ENCODE peak calls at places on chromosomes 16 and 17, in seven cellular contexts. One of them, this sample, is unnamed. For H3K36me3, H3K4me1 and H3K9me3, the result is how much of the 10 kb centered on the place peaks cover.

GRCh38 chr17:41199421-41200098 is 9.9 kb downstream of the KRTAP9-1 start:
- DNase-seq in CD8-positive, alpha-beta memory T cell: no peak
- DNase-seq in CD8-positive, alpha-beta T cell: no peak
- DNase-seq in tibial artery: no peak
- DNase-seq in IMR-90: no peak
- DNase-seq in neural progenitor cell: no peak
- DNase-seq in PC-9: no peak
- DNase-seq in this sample: no peak

GRCh38 chr17:66702106-66702936 is 132.6 kb upstream of the CACNG5 start:
- DNase-seq in CD8-positive, alpha-beta T cell: no peak
- DNase-seq in CD8-positive, alpha-beta memory T cell: no peak
- DNase-seq in tibial artery: no peak
- DNase-seq in neural progenitor cell: no peak
- DNase-seq in IMR-90: peak
- DNase-seq in PC-9: peak
- DNase-seq in this sample: peak

GRCh38 chr16:30692381-30693074 is 6.4 kb upstream of the SRCAP start:
- DNase-seq in IMR-90: no peak
- DNase-seq in CD8-positive, alpha-beta memory T cell: no peak
- DNase-seq in tibial artery: no peak
- DNase-seq in CD8-positive, alpha-beta T cell: no peak
- DNase-seq in neural progenitor cell: no peak
- DNase-seq in PC-9: no peak
- DNase-seq in this sample: no peak

GRCh38 chr17:79171152-79171551 is 96.5 kb downstream of the ENGASE start:
- DNase-seq in tibial artery: no peak
- DNase-seq in CD8-positive, alpha-beta T cell: no peak
- DNase-seq in CD8-positive, alpha-beta memory T cell: no peak
- DNase-seq in neural progenitor cell: no peak
- DNase-seq in IMR-90: no peak
- DNase-seq in PC-9: no peak
- DNase-seq in this sample: no peak

GRCh38 chr17:77728022-77728671 is 230.4 kb upstream of the TNRC6C start:
- DNase-seq in IMR-90: no peak
- DNase-seq in neural progenitor cell: no peak
- DNase-seq in CD8-positive, alpha-beta T cell: no peak
- DNase-seq in PC-9: no peak
- DNase-seq in tibial artery: no peak
- DNase-seq in CD8-positive, alpha-beta memory T cell: no peak
- DNase-seq in this sample: no peak

GRCh38 chr16:1708768-1709180 is 2.8 kb downstream of the MAPK8IP3 start:
- DNase-seq in IMR-90: peak
- DNase-seq in CD8-positive, alpha-beta T cell: no peak
- DNase-seq in neural progenitor cell: no peak
- DNase-seq in CD8-positive, alpha-beta memory T cell: no peak
- DNase-seq in PC-9: no peak
- DNase-seq in tibial artery: no peak
- DNase-seq in this sample: no peak

GRCh38 chr17:64447526-64447925 is 1.4 kb upstream of the MILR1 start:
- DNase-seq in IMR-90: no peak
- DNase-seq in tibial artery: no peak
- DNase-seq in CD8-positive, alpha-beta T cell: no peak
- DNase-seq in neural progenitor cell: no peak
- DNase-seq in CD8-positive, alpha-beta memory T cell: no peak
- DNase-seq in PC-9: no peak
- DNase-seq in this sample: no peak

GRCh38 chr16:66304961-66305360 is 61.5 kb upstream of the CDH5 start:
- DNase-seq in CD8-positive, alpha-beta T cell: no peak
- DNase-seq in IMR-90: no peak
- DNase-seq in neural progenitor cell: no peak
- DNase-seq in CD8-positive, alpha-beta memory T cell: no peak
- DNase-seq in tibial artery: no peak
- DNase-seq in PC-9: no peak
- DNase-seq in this sample: no peak

GRCh38 chr16:57023541-57024249 is 34.3 kb downstream of the NLRC5 start:
- DNase-seq in tibial artery: no peak
- DNase-seq in CD8-positive, alpha-beta T cell: peak
- DNase-seq in IMR-90: no peak
- DNase-seq in PC-9: no peak
- DNase-seq in CD8-positive, alpha-beta memory T cell: peak
- DNase-seq in neural progenitor cell: no peak
- DNase-seq in this sample: no peak

GRCh38 chr17:81537343-81537855 is 9.2 kb downstream of the FSCN2 start:
- DNase-seq in CD8-positive, alpha-beta T cell: no peak
- DNase-seq in IMR-90: no peak
- DNase-seq in PC-9: no peak
- DNase-seq in tibial artery: no peak
- DNase-seq in CD8-positive, alpha-beta memory T cell: no peak
- DNase-seq in neural progenitor cell: peak
- DNase-seq in this sample: no peak

GRCh38 chr17:45093444-45094110 is 32.5 kb downstream of the NMT1 start:
- DNase-seq in CD8-positive, alpha-beta memory T cell: no peak
- DNase-seq in PC-9: no peak
- DNase-seq in tibial artery: peak
- DNase-seq in CD8-positive, alpha-beta T cell: no peak
- DNase-seq in IMR-90: no peak
- DNase-seq in neural progenitor cell: no peak
- DNase-seq in this sample: no peak

GRCh38 chr17:40559016-40559853 is 6.0 kb downstream of the CCR7 start:
- DNase-seq in PC-9: no peak
- DNase-seq in tibial artery: peak
- DNase-seq in IMR-90: no peak
- DNase-seq in CD8-positive, alpha-beta memory T cell: no peak
- DNase-seq in neural progenitor cell: no peak
- DNase-seq in CD8-positive, alpha-beta T cell: no peak
- DNase-seq in this sample: no peak

GRCh38 chr16:67919618-67920210 is 11.9 kb downstream of the CTRL start:
- DNase-seq in tibial artery: no peak
- DNase-seq in neural progenitor cell: no peak
- DNase-seq in CD8-positive, alpha-beta memory T cell: no peak
- DNase-seq in CD8-positive, alpha-beta T cell: no peak
- DNase-seq in IMR-90: no peak
- DNase-seq in PC-9: no peak
- DNase-seq in this sample: no peak

GRCh38 chr16:13402601-13403000 is 501.2 kb downstream of the SHISA9 start:
- DNase-seq in CD8-positive, alpha-beta memory T cell: no peak
- DNase-seq in PC-9: no peak
- DNase-seq in CD8-positive, alpha-beta T cell: no peak
- DNase-seq in tibial artery: no peak
- DNase-seq in IMR-90: no peak
- DNase-seq in neural progenitor cell: no peak
- DNase-seq in this sample: no peak

GRCh38 chr17:7839890-7840260 is 5.9 kb downstream of the KDM6B start:
- DNase-seq in tibial artery: no peak
- DNase-seq in IMR-90: peak
- DNase-seq in neural progenitor cell: peak
- DNase-seq in CD8-positive, alpha-beta T cell: no peak
- DNase-seq in CD8-positive, alpha-beta memory T cell: no peak
- DNase-seq in PC-9: no peak
- DNase-seq in this sample: peak

GRCh38 chr17:28917465-28917864 is 14.6 kb upstream of the DHRS13 start:
- DNase-seq in IMR-90: no peak
- DNase-seq in CD8-positive, alpha-beta memory T cell: no peak
- DNase-seq in CD8-positive, alpha-beta T cell: no peak
- DNase-seq in neural progenitor cell: no peak
- DNase-seq in tibial artery: no peak
- DNase-seq in PC-9: no peak
- DNase-seq in this sample: no peak
- H3K36me3 ChIP-seq in IMR-90: half or more
- H3K36me3 ChIP-seq in CD8-positive, alpha-beta memory T cell: half or more
- H3K36me3 ChIP-seq in CD8-positive, alpha-beta T cell: half or more
- H3K36me3 ChIP-seq in neural progenitor cell: under half
- H3K36me3 ChIP-seq in tibial artery: half or more
- H3K36me3 ChIP-seq in PC-9: half or more
- H3K36me3 ChIP-seq in this sample: half or more

GRCh38 chr16:50751528-50751927 is 9.6 kb downstream of the CYLD start:
- DNase-seq in IMR-90: no peak
- DNase-seq in CD8-positive, alpha-beta T cell: no peak
- DNase-seq in neural progenitor cell: no peak
- DNase-seq in CD8-positive, alpha-beta memory T cell: no peak
- DNase-seq in PC-9: no peak
- DNase-seq in tibial artery: no peak
- DNase-seq in this sample: no peak

GRCh38 chr16:50747206-50747956 is 5.5 kb downstream of the CYLD start:
- DNase-seq in tibial artery: no peak
- DNase-seq in CD8-positive, alpha-beta T cell: no peak
- DNase-seq in neural progenitor cell: no peak
- DNase-seq in PC-9: peak
- DNase-seq in IMR-90: no peak
- DNase-seq in CD8-positive, alpha-beta memory T cell: no peak
- DNase-seq in this sample: no peak

GRCh38 chr16:50756466-50756865 is 14.6 kb downstream of the CYLD start:
- DNase-seq in neural progenitor cell: no peak
- DNase-seq in CD8-positive, alpha-beta memory T cell: no peak
- DNase-seq in PC-9: no peak
- DNase-seq in IMR-90: no peak
- DNase-seq in CD8-positive, alpha-beta T cell: no peak
- DNase-seq in tibial artery: no peak
- DNase-seq in this sample: no peak

DNA sequence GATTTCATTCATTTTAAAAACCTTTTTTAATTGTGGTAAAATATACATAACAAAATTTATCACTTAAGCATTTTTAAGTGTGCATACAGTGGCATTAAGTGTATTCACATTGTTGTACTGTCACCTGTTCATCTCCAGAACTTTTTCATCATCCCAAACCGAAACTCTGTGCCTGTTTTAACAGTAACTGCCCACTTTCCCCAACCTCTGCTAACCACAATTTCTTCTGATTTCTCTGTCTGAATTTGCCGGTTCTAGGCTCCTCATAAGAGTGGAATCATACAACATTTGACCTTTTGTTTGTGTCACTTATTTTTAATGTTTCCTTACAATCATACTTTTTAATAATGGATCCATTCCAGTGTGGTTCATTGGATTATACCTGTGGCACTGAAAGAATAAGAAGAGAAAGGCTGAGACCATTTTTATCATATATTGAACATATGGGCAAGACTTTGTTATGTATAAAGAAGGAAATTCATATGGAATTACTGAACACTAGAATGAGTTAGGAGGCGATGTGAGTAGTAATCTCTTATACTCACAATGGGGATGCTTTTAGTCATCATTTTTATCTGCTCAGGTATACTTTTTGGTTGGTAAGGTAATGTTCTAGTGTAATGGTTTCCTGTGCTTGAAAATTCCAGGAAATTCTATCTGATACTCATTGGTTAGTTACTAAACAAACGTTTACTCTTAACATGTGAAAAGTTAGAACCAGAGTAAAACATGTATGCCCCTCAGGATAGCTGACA is 10.8 kb downstream of the CYLD start:
- DNase-seq in tibial artery: no peak
- DNase-seq in PC-9: no peak
- DNase-seq in neural progenitor cell: no peak
- DNase-seq in CD8-positive, alpha-beta T cell: no peak
- DNase-seq in CD8-positive, alpha-beta memory T cell: no peak
- DNase-seq in IMR-90: no peak
- DNase-seq in this sample: no peak
- H3K4me1 ChIP-seq in tibial artery: under half
- H3K4me1 ChIP-seq in PC-9: under half
- H3K4me1 ChIP-seq in neural progenitor cell: under half
- H3K4me1 ChIP-seq in CD8-positive, alpha-beta T cell: half or more
- H3K4me1 ChIP-seq in CD8-positive, alpha-beta memory T cell: half or more
- H3K4me1 ChIP-seq in IMR-90: under half
- H3K4me1 ChIP-seq in this sample: under half

GRCh38 chr17:27200476-27200875 is 93.4 kb upstream of the WSB1 start:
- DNase-seq in CD8-positive, alpha-beta memory T cell: no peak
- DNase-seq in neural progenitor cell: no peak
- DNase-seq in CD8-positive, alpha-beta T cell: no peak
- DNase-seq in PC-9: no peak
- DNase-seq in tibial artery: no peak
- DNase-seq in IMR-90: no peak
- DNase-seq in this sample: no peak
- H3K9me3 ChIP-seq in CD8-positive, alpha-beta memory T cell: under half
- H3K9me3 ChIP-seq in neural progenitor cell: under half
- H3K9me3 ChIP-seq in CD8-positive, alpha-beta T cell: under half
- H3K9me3 ChIP-seq in PC-9: under half
- H3K9me3 ChIP-seq in tibial artery: under half
- H3K9me3 ChIP-seq in IMR-90: under half
- H3K9me3 ChIP-seq in this sample: under half

GRCh38 chr16:85917959-85918358 is 19.0 kb downstream of the IRF8 start:
- DNase-seq in PC-9: no peak
- DNase-seq in tibial artery: no peak
- DNase-seq in IMR-90: no peak
- DNase-seq in neural progenitor cell: no peak
- DNase-seq in CD8-positive, alpha-beta T cell: no peak
- DNase-seq in CD8-positive, alpha-beta memory T cell: no peak
- DNase-seq in this sample: no peak

GRCh38 chr16:85921026-85921425 is 22.1 kb downstream of the IRF8 start:
- DNase-seq in PC-9: no peak
- DNase-seq in CD8-positive, alpha-beta memory T cell: no peak
- DNase-seq in tibial artery: no peak
- DNase-seq in IMR-90: no peak
- DNase-seq in neural progenitor cell: no peak
- DNase-seq in CD8-positive, alpha-beta T cell: no peak
- DNase-seq in this sample: no peak

GRCh38 chr16:85918436-85918835 is 19.5 kb downstream of the IRF8 start:
- DNase-seq in CD8-positive, alpha-beta memory T cell: no peak
- DNase-seq in PC-9: no peak
- DNase-seq in IMR-90: no peak
- DNase-seq in neural progenitor cell: no peak
- DNase-seq in CD8-positive, alpha-beta T cell: no peak
- DNase-seq in tibial artery: no peak
- DNase-seq in this sample: no peak

GRCh38 chr16:85917012-85917411 is 18.1 kb downstream of the IRF8 start:
- DNase-seq in CD8-positive, alpha-beta T cell: no peak
- DNase-seq in tibial artery: no peak
- DNase-seq in IMR-90: no peak
- DNase-seq in neural progenitor cell: no peak
- DNase-seq in CD8-positive, alpha-beta memory T cell: no peak
- DNase-seq in PC-9: no peak
- DNase-seq in this sample: no peak

DNA sequence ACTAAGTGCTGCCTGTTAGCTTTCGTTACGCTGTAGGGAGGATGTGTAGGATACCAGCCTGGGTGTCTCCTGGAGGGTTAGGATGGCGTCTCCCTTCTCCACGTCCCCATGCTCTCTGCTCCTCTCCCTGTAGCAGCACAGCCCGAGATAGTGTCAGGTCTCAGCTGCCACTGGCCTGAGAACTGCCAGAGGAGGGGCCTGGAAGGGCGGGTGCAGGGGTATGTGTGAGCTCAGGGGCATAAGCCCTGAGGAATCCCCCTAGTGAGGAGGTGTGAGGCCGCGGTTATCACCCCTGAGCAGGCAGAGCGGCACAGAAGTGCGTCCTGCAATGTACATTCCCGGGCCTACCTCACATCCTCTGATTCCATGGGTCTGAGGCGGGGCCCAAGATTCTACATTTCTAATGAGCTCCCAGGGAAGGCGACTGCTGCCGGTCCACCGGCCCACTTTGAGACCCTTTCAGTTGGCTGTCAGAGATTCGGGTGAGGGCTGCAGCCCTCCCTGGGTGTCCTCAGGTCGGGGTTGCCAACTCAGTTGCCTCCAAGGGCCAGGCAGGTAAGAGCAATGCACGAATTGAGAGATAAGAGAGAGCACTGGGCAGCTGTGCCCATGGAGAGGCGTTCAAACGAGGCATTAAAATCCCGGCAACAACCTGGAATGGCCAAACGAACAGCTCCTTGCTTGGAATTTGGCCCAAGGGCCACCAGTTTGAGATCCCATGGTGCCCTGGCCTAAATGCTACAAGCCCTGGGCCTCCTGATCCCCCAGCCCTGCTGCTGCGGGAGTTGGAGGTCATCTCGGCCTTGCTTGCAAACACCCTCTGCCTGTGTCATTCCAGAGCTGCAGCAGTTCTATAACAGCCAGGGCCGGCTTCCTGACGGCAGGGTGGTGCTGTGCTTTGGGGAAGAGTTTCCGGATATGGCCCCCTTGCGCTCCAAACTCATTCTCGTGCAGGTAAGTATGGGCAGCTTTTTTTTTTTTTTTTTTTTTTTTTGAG is 20.6 kb downstream of the IRF8 start:
- DNase-seq in PC-9: no peak
- DNase-seq in IMR-90: no peak
- DNase-seq in neural progenitor cell: no peak
- DNase-seq in CD8-positive, alpha-beta memory T cell: no peak
- DNase-seq in tibial artery: no peak
- DNase-seq in CD8-positive, alpha-beta T cell: no peak
- DNase-seq in this sample: no peak
- H3K36me3 ChIP-seq in PC-9: under half
- H3K36me3 ChIP-seq in IMR-90: under half
- H3K36me3 ChIP-seq in neural progenitor cell: under half
- H3K36me3 ChIP-seq in CD8-positive, alpha-beta memory T cell: under half
- H3K36me3 ChIP-seq in tibial artery: under half
- H3K36me3 ChIP-seq in CD8-positive, alpha-beta T cell: under half
- H3K36me3 ChIP-seq in this sample: under half

This sample was measured in HAP-1.